ENCODE peak calls at places on chromosomes 12 and 14, in five cellular contexts. W, T, V, Z and M are unnamed samples.

GRCh38 chr12:6607751-6608591 is 792 bp upstream of the CHD4 start:
- DNase-seq in W (peak), T (peak), Z (peak), V (no peak), M (no peak)

GRCh38 chr12:77686760-77687159 is 143.9 kb upstream of the NAV3 start:
- DNase-seq in Z (no peak), V (no peak), W (peak), T (no peak), M (no peak)

GRCh38 chr12:12441051-12441807 is 84.4 kb downstream of the BORCS5 start:
- DNase-seq in V (no peak), T (no peak), Z (no peak), W (no peak), M (no peak)

GRCh38 chr14:77988966-77989365 is 181.2 kb upstream of the NRXN3 start:
- DNase-seq in T (no peak), W (no peak), Z (no peak), V (peak), M (peak)

GRCh38 chr12:105420659-105421240 is 90.3 kb downstream of the C12orf75 start:
- DNase-seq in V (peak), T (peak), W (peak), Z (peak), M (peak)

GRCh38 chr12:95386056-95386455 is 87.9 kb upstream of the METAP2 start:
- DNase-seq in W (no peak), Z (no peak), T (no peak), V (no peak), M (no peak)

GRCh38 chr14:103101257-103101963 is 6.9 kb downstream of the EXOC3L4 start:
- DNase-seq in V (no peak), T (no peak), W (no peak), Z (no peak), M (no peak)

GRCh38 chr12:128068211-128068610 is 198.8 kb upstream of the TMEM132C start:
- DNase-seq in W (no peak), V (no peak), Z (no peak), T (no peak), M (no peak)

GRCh38 chr12:87871061-87871460 is 158.1 kb downstream of the C12orf50 start:
- DNase-seq in T (no peak), Z (no peak), V (no peak), W (no peak), M (no peak)

GRCh38 chr14:103404920-103405319 is 19.7 kb downstream of the MARK3 start:
- DNase-seq in Z (no peak), V (no peak), W (no peak), T (peak), M (no peak)

GRCh38 chr12:123270380-123271181 is 1.1 kb downstream of the CDK2AP1 start:
- DNase-seq in Z (peak), T (no peak), V (no peak), W (peak), M (no peak)

GRCh38 chr12:131454418-131455217 is 256.3 kb upstream of the SFSWAP start:
- DNase-seq in W (peak), Z (peak), T (peak), V (no peak), M (no peak)

GRCh38 chr12:108881953-108882352 is 2.1 kb downstream of the DAO start:
- DNase-seq in V (no peak), W (no peak), T (no peak), Z (no peak), M (no peak)

GRCh38 chr14:68312884-68313725 is 479.8 kb downstream of the ZFP36L1 start:
- DNase-seq in W (no peak), T (no peak), V (no peak), Z (no peak), M (no peak)

GRCh38 chr14:80364274-80364673 is 153.0 kb upstream of the DIO2 start:
- DNase-seq in V (no peak), W (peak), Z (peak), T (no peak), M (no peak)

GRCh38 chr12:23681237-23681636 is 268.2 kb downstream of the SOX5 start:
- DNase-seq in Z (no peak), T (no peak), W (no peak), V (no peak), M (no peak)

GRCh38 chr12:12883369-12884001 is 7.9 kb upstream of the GPRC5A start:
- DNase-seq in V (no peak), T (peak), W (no peak), Z (no peak), M (no peak)

GRCh38 chr12:10363922-10364838 is 25.7 kb downstream of the KLRK1 start:
- DNase-seq in W (no peak), T (peak), V (no peak), Z (peak), M (no peak)

GRCh38 chr14:60183724-60184596 is 18.8 kb upstream of the DHRS7 start:
- DNase-seq in Z (peak), W (peak), V (no peak), T (no peak), M (no peak)

GRCh38 chr14:35229495-35230089 is 62.6 kb upstream of the PSMA6 start:
- DNase-seq in W (peak), V (no peak), T (no peak), Z (peak), M (no peak)

GRCh38 chr14:68028075-68028474 is 208.5 kb downstream of the RAD51B start:
- DNase-seq in V (no peak), T (no peak), Z (no peak), W (no peak), M (no peak)

GRCh38 chr14:78029471-78030372 is 140.5 kb upstream of the NRXN3 start:
- DNase-seq in V (no peak), Z (no peak), T (no peak), W (peak), M (no peak)

GRCh38 chr14:53766106-53766505 is 190.5 kb downstream of the BMP4 start:
- DNase-seq in V (no peak), W (no peak), T (no peak), Z (no peak), M (no peak)

GRCh38 chr12:105920161-105920684 is 218.5 kb downstream of the NUAK1 start:
- DNase-seq in Z (no peak), W (no peak), V (peak), T (no peak), M (no peak)

GRCh38 chr12:105382771-105383632 is 52.5 kb downstream of the C12orf75 start:
- DNase-seq in W (peak), V (no peak), T (no peak), Z (peak), M (no peak)

GRCh38 chr12:93896427-93896826 is 219.3 kb downstream of the CRADD start:
- DNase-seq in Z (no peak), V (no peak), W (peak), T (no peak), M (no peak)

GRCh38 chr12:91579516-91580263 is 397.1 kb upstream of the DCN start:
- DNase-seq in V (no peak), W (no peak), Z (no peak), T (no peak), M (no peak)

GRCh38 chr14:64654072-64654899 is 49.9 kb upstream of the PLEKHG3 start:
- DNase-seq in Z (no peak), T (no peak), W (no peak), V (no peak), M (no peak)

GRCh38 chr12:22480016-22480415 is 64.3 kb downstream of the C2CD5 start:
- DNase-seq in V (no peak), Z (no peak), W (no peak), T (no peak), M (no peak)

GRCh38 chr12:118537481-118537917 is 161.1 kb downstream of the SUDS3 start:
- DNase-seq in T (no peak), V (no peak), Z (no peak), W (peak), M (peak)

GRCh38 chr14:30974628-30975027 is 50.8 kb upstream of the AP4S1 start:
- DNase-seq in W (no peak), V (no peak), Z (no peak), T (no peak), M (no peak)

GRCh38 chr14:27739657-27740156 is 1026.9 kb upstream of the FOXG1 start:
- DNase-seq in Z (no peak), V (no peak), T (no peak), W (no peak), M (no peak)

GRCh38 chr14:105891631-105892452 is 365.5 kb downstream of the TMEM121 start:
- DNase-seq in Z (no peak), V (no peak), T (peak), W (no peak), M (no peak)

GRCh38 chr14:29558516-29558915 is 369.1 kb downstream of the PRKD1 start:
- DNase-seq in T (no peak), Z (no peak), V (no peak), W (no peak), M (no peak)

DNA sequence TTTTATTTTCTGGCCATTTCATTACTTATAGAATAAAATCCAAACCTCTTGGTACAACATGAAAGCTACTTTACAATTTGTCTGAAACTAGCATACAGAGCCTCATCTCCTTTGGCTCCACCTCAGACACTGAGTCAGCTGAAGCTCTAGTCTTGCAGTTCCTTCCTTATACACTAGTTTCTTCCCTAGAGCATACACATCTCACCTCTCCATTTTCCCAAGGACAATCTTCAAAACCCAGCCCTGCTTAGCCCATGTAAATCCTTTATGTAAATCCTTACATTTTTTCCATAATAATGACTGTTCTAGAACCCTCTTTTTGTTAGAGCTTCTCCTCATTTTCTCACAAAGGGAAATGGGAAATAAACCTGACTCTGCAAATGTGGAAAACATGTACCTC is 463.4 kb downstream of the SLC16A7 start:
- DNase-seq in V (no peak), T (no peak), W (peak), Z (no peak), M (no peak)
- H3K27ac ChIP-seq in V (no peak), T (no peak), W (no peak), Z (no peak), M (no peak)

GRCh38 chr12:20120296-20120695 is 248.0 kb upstream of the PDE3A start:
- DNase-seq in V (no peak), W (no peak), T (no peak), Z (no peak), M (no peak)
- H3K27ac ChIP-seq in V (no peak), W (no peak), T (no peak), Z (no peak), M (no peak)

GRCh38 chr12:53785161-53785560 is 33.4 kb upstream of the CISTR start:
- DNase-seq in V (no peak), Z (no peak), W (no peak), T (no peak), M (no peak)

GRCh38 chr12:53780323-53780722 is 28.5 kb upstream of the CISTR start:
- DNase-seq in T (no peak), Z (no peak), V (no peak), W (no peak), M (no peak)

GRCh38 chr12:53781218-53781801 is 29.5 kb upstream of the CISTR start:
- DNase-seq in Z (no peak), T (no peak), V (no peak), W (peak), M (no peak)

GRCh38 chr12:53777936-53778644 is 26.3 kb upstream of the CISTR start:
- DNase-seq in T (no peak), W (no peak), Z (no peak), V (no peak), M (no peak)

DNA sequence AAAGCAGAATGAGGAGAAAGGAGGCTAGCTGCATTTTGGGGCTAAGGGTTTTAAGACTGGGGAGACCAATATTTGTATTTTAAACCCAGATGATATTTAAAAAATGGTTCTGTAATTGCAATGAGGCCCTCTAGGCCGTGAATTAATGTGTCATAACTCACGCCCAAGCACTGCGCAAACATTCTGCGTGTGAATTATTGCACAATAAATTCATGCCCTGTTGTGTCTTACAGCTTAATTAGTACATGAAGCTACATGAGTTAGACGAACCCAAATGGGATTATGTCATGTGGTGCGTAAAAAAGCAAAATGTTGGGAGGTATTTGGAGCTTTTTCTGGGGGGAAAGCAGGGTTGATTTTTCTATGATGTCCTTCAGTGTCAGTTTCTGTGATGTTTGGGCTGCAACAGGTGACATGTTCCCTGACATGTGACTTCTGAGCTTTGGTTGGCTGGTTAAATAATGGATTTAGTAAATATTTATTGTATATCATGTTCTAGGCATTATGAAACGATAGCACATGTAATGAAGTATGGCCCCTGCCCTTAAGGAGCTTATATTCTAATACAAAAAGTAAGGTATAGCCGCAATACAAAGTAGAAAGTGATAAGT is 30.4 kb upstream of the CISTR start:
- DNase-seq in V (no peak), T (no peak), W (no peak), Z (no peak), M (no peak)
- H3K27ac ChIP-seq in V (no peak), T (no peak), W (no peak), Z (no peak), M (no peak)

DNA sequence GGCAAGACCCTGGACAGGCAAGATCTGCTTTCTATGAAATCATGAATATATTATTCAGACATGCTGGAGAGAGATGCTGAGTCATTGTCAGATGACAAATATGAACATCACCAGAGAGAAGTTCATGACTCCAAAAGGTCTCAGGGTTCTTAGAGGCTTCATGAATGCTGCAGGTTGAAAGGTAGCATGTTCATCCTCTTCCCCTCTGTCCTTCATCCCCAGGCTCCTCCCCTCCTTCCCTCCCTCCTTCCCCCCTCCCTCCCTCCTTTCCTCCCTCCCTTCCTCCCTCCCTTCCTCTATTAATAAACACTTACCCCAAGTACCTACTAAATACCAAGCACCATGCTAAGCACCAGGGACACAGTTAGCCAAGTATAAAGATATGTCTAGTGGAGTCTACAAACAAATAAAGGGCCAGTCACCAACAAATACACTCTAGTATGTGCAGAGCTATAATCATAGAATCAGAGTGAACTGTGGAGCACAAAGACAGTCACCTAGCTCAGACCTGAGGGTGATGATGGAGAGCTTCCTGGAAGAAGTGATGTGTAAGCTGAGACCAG is 46.2 kb downstream of the RPH3A start:
- DNase-seq in Z (no peak), T (no peak), V (no peak), W (no peak), M (no peak)
- H3K27ac ChIP-seq in Z (no peak), T (no peak), V (no peak), W (no peak), M (no peak)

DNA sequence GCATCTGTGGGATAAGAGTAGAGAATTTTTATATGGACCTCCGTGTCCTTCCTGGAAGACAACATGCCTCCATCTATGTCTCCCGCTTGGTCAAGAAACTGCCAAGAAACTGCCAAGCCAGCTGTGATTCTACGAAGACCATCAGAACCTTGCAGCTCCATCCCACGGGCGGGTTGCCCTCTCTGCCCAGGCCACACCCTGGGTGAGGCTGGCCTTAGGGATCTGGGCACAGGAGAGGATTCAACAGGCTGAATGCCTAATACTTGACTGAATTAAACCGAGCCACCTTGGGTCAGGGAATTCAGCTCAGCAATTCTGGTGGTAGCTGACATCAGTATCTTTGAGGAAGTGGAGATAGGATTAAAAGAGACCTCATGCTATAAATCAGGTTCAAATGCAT is 37.8 kb upstream of the FOS start:
- DNase-seq in Z (no peak), W (no peak), T (no peak), V (no peak), M (no peak)
- H3K27ac ChIP-seq in Z (no peak), W (no peak), T (no peak), V (no peak), M (no peak)